ENCODE peak calls at places on chromosomes 13 and 19, in seven cellular contexts. S is brain microvascular endothelial cell, N is fibroblast of lung, O is upper lobe of right lung, R is left ventricle myocardium inferior, Q is ovary, U is neural progenitor cell. C is an unnamed sample.

GRCh38 chr19:56137405-56137804 is 3.7 kb upstream of the ZNF444 start:
- DNase-seq in S (no peak), U (no peak), O (peak; percentile 84), R (no peak), N (no peak), Q (no peak), C (no peak)

GRCh38 chr19:35399231-35399630 is 28.4 kb downstream of the GPR42 start:
- DNase-seq in O (no peak), R (no peak), Q (no peak), U (no peak), N (no peak), S (no peak), C (no peak)

GRCh38 chr19:42363614-42364346 is 26.3 kb downstream of the CNFN start:
- DNase-seq in U (no peak), S (no peak), R (no peak), Q (no peak), O (no peak), N (no peak), C (no peak)

GRCh38 chr13:40438022-40438692 is 228.3 kb downstream of the FOXO1 start:
- DNase-seq in O (no peak), S (no peak), U (no peak), Q (no peak), N (no peak), R (no peak), C (no peak)

GRCh38 chr19:19460761-19461265 is 54.5 kb downstream of the TSSK6 start:
- DNase-seq in Q (peak; percentile 31), R (peak; percentile 69), S (no peak), N (no peak), U (peak; percentile 47), O (peak; percentile 80), C (no peak)

GRCh38 chr13:78602561-78603239 is 652 bp downstream of the POU4F1 start:
- DNase-seq in Q (no peak), N (peak; percentile 14), O (no peak), R (no peak), U (peak; percentile 55), S (no peak), C (no peak)

GRCh38 chr19:40718774-40719391 is 2.0 kb downstream of the ITPKC start:
- DNase-seq in R (peak; percentile 52), S (peak; percentile 21), Q (peak; percentile 72), N (peak; percentile 64), U (peak; percentile 46), O (peak; percentile 94), C (no peak)

GRCh38 chr13:95099541-95099940 is 201.7 kb downstream of the ABCC4 start:
- DNase-seq in Q (no peak), S (peak; percentile 94), R (no peak), U (no peak), N (peak; percentile 66), O (no peak), C (no peak)

GRCh38 chr19:14337510-14337909 is 43.7 kb upstream of the ADGRE5 start:
- DNase-seq in O (no peak), Q (no peak), R (no peak), N (no peak), S (no peak), U (peak; percentile 58), C (no peak)

GRCh38 chr19:22545751-22546150 is 88.4 kb upstream of the ZNF492 start:
- DNase-seq in R (peak; percentile 22), N (no peak), O (no peak), Q (peak; percentile 59), U (peak; percentile 7), S (no peak), C (no peak)

DNA sequence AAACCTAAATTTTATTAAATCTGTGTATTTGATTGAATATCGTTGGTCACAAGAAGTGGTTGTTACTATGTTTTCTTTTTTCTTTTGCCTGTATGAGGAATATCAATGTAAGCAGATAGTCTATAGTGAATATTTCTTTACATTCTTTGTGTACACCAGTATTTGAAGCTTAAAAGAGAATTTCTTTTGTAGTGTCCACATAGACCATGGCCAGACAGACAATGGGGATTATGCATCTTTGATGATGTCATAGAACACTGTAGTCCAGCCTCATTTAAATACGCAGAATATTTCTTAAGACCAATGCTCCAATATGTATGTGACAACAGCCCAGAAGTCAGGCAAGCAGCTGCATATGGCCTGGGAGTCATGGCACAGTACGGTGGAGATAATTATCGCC is 64.8 kb downstream of the IPO5 start:
- DNase-seq in U (no peak), O (no peak), N (no peak), R (no peak), Q (no peak), S (no peak), C (no peak)
- H3K27me3 ChIP-seq in U (no peaks in the 10 kb centered on the region), O (no peaks in the 10 kb centered on the region), N (no peaks in the 10 kb centered on the region), R (no peaks in the 10 kb centered on the region), Q (no peaks in the 10 kb centered on the region), S (no peaks in the 10 kb centered on the region), C (no peaks in the 10 kb centered on the region)

GRCh38 chr19:10935371-10936059 is 6.9 kb downstream of the TIMM29 start:
- DNase-seq in U (no peak), Q (no peak), S (no peak), N (no peak), R (no peak), O (no peak), C (no peak)

DNA sequence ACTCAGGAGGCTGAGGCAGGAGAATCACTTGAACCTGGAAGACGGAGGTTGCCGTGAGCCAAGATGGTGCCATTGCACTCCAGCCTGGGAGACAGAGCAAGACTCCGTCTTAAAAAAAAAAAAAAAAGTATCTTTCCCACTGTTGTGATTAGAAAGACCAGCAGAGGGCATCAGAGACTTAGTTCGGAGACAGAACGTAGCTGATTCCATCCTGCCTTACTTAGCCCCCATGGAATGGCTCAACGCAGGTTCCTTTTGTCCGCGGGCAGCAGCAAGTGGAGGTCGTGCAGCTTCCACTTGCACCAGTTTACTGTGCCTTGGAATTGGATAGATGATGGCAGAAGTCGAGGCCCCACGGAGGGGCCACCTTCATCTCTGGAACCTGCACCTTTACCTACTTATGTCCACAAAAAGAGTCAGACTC is 8.1 kb downstream of the TIMM29 start:
- DNase-seq in R (no peak), O (no peak), S (peak; percentile 56), U (peak; percentile 96), Q (peak; percentile 54), N (peak; percentile 85), C (peak; percentile 42)
- TF ChIP-seq CTCF in R (peak; percentile 72), O (peak; percentile 61), S (peak; percentile 73), U (peak; percentile 75), Q (peak; percentile 45), N (peak; percentile 56), C (peak; percentile 65)

GRCh38 chr13:112998506-112999280 is 29.7 kb downstream of the MCF2L start:
- DNase-seq in Q (peak; percentile 68), N (no peak), S (no peak), R (no peak), U (no peak), O (no peak), C (no peak)

GRCh38 chr13:112999414-113000177 is 30.6 kb downstream of the MCF2L start:
- DNase-seq in S (no peak), U (no peak), Q (no peak), N (no peak), O (no peak), R (no peak), C (no peak)

GRCh38 chr13:113002206-113002821 is 33.3 kb downstream of the MCF2L start:
- DNase-seq in R (no peak), Q (no peak), N (no peak), O (no peak), S (no peak), U (peak; percentile 89), C (no peak)

GRCh38 chr13:113001251-113002140 is 32.5 kb downstream of the MCF2L start:
- DNase-seq in N (peak; percentile 6), R (no peak), U (peak; percentile 84), Q (no peak), S (peak; percentile 5), O (peak; percentile 81), C (no peak)

DNA sequence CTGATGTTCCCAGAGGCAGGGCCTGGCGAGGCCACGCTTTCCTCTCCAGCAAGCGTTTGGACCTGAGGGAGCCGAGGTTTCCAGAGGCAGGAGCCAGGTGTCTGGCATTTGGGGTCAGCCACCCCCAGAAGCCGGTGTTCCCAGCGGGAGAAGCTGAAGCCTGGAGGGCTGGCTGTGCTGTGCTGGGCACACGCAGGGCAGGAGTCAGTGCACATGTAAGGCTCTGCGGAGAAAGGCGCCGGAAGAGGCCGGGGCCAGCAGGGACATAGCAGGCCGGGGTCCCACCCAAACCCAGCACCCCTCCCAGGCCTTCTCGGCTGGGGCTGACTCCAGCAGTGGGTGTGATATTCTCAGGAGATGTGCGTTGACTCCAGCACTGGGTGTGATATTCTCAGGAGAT is 31.6 kb downstream of the MCF2L start:
- DNase-seq in R (no peak), N (no peak), S (no peak), O (no peak), Q (no peak), U (no peak), C (no peak)
- H3K27me3 ChIP-seq in R (peaks cover 11% of the 10 kb centered on the region), N (peaks cover 12% of the 10 kb centered on the region), S (peaks cover 20% of the 10 kb centered on the region), O (peaks cover 5% of the 10 kb centered on the region), Q (no peaks in the 10 kb centered on the region), U (no peaks in the 10 kb centered on the region), C (peaks cover 15% of the 10 kb centered on the region)

GRCh38 chr19:4974855-4975469 is 6.0 kb downstream of the KDM4B start:
- DNase-seq in N (no peak), U (no peak), S (no peak), O (no peak), Q (no peak), R (no peak), C (no peak)

GRCh38 chr19:4979211-4979807 is 10.4 kb downstream of the KDM4B start:
- DNase-seq in Q (no peak), O (no peak), R (no peak), S (no peak), N (no peak), U (no peak), C (no peak)

GRCh38 chr19:4980087-4980486 is 11.2 kb downstream of the KDM4B start:
- DNase-seq in R (no peak), O (no peak), U (no peak), N (no peak), Q (no peak), S (no peak), C (no peak)

GRCh38 chr19:4977299-4978174 is 8.6 kb downstream of the KDM4B start:
- DNase-seq in U (no peak), O (no peak), N (peak; percentile 90), S (peak; percentile 88), R (peak; percentile 56), Q (peak; percentile 66), C (peak; percentile 70)

DNA sequence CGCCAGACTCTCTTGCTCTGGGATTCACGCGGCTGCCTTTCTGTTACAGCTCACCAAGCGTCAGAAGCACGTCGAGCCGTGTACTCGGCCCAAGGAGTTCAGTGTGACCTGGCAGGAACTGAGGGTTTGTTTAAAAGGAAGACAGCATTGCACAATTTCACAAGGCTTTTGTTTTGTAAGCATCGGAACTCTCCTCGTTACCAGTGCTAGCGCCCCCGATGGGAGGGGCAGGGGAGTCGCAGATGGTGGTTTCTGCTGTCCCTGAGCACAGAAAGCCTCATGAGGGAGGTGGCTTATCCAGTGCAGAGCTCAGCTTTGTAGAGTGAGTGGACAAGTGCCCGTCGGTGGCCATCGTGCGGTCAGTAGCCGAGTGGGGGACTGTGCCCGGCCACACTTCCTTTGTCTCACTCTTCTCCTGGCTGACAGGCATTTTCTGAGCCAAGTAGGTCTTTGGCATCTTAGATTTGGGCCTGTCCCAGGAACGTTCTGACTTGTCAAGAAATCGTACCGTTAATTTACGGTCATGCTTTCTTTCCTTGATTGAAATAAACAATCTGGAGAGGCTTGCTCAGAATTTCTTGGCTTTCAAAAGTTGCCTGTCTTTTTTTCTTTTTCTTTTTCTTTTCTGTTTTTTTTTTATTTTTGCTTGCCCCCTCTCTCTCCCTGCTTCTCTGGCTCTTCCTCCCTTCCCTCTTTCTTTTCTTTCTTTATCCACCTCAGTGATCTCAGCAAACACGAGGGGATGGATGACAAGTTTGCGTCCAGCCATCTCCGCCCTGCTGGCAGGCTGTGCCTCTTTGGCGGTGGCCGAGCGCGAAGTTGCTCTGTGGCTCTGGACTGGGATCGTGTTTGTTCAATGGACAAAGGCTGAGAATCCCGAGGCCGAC is 7.7 kb downstream of the KDM4B start:
- DNase-seq in N (peak; percentile 99), S (no peak), R (peak; percentile 72), O (peak; percentile 87), Q (peak; percentile 88), U (peak; percentile 44), C (peak; percentile 89)
- TF ChIP-seq CTCF in N (peak; percentile 68), S (peak; percentile 62), R (no peak), O (peak; percentile 61), Q (peak; percentile 76), U (peak; percentile 39), C (peak; percentile 82)